ENCODE peak calls at places on chromosomes 16 and 17, in ten cellular contexts. C is lower leg skin, H is endothelial cell, G is neural progenitor cell, O is fibroblast of pulmonary artery, E is thoracic aorta, B is BJ, X is foreskin fibroblast, D is B cell, J is A549. T is an unnamed sample.

GRCh38 chr17:78241277-78242023 is 10.0 kb downstream of the TMEM235 start:
- DNase-seq in C (no peak), H (no peak), G (no peak), O (peak), E (no peak), B (no peak), X (peak), D (no peak), J (peak), T (no peak)

GRCh38 chr17:13140750-13141149 is 122.9 kb upstream of the ELAC2 start:
- DNase-seq in C (no peak), H (no peak), G (peak), O (peak), E (no peak), B (no peak), X (no peak), D (no peak), J (no peak), T (no peak)

GRCh38 chr16:1314399-1315068 is 5.1 kb downstream of the UBE2I start:
- DNase-seq in C (no peak), H (no peak), G (no peak), O (no peak), E (no peak), B (no peak), X (no peak), D (no peak), J (no peak), T (no peak)

GRCh38 chr16:46857261-46857962 is 26.4 kb upstream of the C16orf87 start:
- DNase-seq in C (no peak), H (no peak), G (peak), O (peak), E (no peak), B (no peak), X (peak), D (no peak), J (peak), T (no peak)

GRCh38 chr17:44110823-44111633 is 12.4 kb downstream of the HDAC5 start:
- DNase-seq in C (peak), H (peak), G (peak), O (peak), E (peak), B (peak), X (peak), D (peak), J (peak), T (peak)

GRCh38 chr17:37065486-37066321 is 117.0 kb downstream of the AATF start:
- DNase-seq in C (peak), H (no peak), G (no peak), O (no peak), E (no peak), B (no peak), X (no peak), D (no peak), J (no peak), T (no peak)

GRCh38 chr17:64060331-64060730 is 39.9 kb upstream of the ICAM2 start:
- DNase-seq in C (no peak), H (peak), G (no peak), O (no peak), E (no peak), B (no peak), X (no peak), D (no peak), J (no peak), T (no peak)

GRCh38 chr16:78105517-78105916 is 6.1 kb downstream of the WWOX start:
- DNase-seq in C (no peak), H (no peak), G (no peak), O (no peak), E (no peak), B (no peak), X (no peak), D (no peak), J (no peak), T (no peak)

GRCh38 chr17:2996938-2997670 is 66.3 kb downstream of the OR1D5 start:
- DNase-seq in C (no peak), H (no peak), G (no peak), O (no peak), E (no peak), B (no peak), X (no peak), D (no peak), J (no peak), T (no peak)

GRCh38 chr17:58049533-58049932 is 33.7 kb upstream of the DYNLL2 start:
- DNase-seq in C (peak), H (no peak), G (no peak), O (no peak), E (no peak), B (no peak), X (no peak), D (no peak), J (no peak), T (no peak)

GRCh38 chr17:64022631-64023063 is 2.2 kb upstream of the ICAM2 start:
- DNase-seq in C (peak), H (no peak), G (no peak), O (no peak), E (no peak), B (no peak), X (no peak), D (no peak), J (no peak), T (no peak)

GRCh38 chr17:61467416-61468262 is 15.4 kb downstream of the TBX4 start:
- DNase-seq in C (peak), H (peak), G (peak), O (peak), E (no peak), B (no peak), X (peak), D (no peak), J (peak), T (no peak)

GRCh38 chr16:86778978-86779377 is 200.6 kb downstream of the FOXL1 start:
- DNase-seq in C (peak), H (no peak), G (no peak), O (no peak), E (no peak), B (no peak), X (no peak), D (no peak), J (no peak), T (no peak)

GRCh38 chr16:78249056-78249455 is 149.6 kb downstream of the WWOX start:
- DNase-seq in C (no peak), H (peak), G (peak), O (no peak), E (no peak), B (no peak), X (no peak), D (no peak), J (peak), T (no peak)

GRCh38 chr17:27281438-27281837 is 12.5 kb upstream of the WSB1 start:
- DNase-seq in C (no peak), H (no peak), G (no peak), O (no peak), E (no peak), B (no peak), X (no peak), D (no peak), J (no peak), T (no peak)

GRCh38 chr16:17397499-17397891 is 73.3 kb downstream of the XYLT1 start:
- DNase-seq in C (no peak), H (no peak), G (no peak), O (peak), E (no peak), B (no peak), X (peak), D (no peak), J (peak), T (no peak)

GRCh38 chr16:75379911-75380847 is 53.1 kb downstream of the CFDP1 start:
- DNase-seq in C (no peak), H (no peak), G (no peak), O (no peak), E (no peak), B (no peak), X (no peak), D (peak), J (no peak), T (no peak)

GRCh38 chr16:23757116-23757515 is 2.3 kb downstream of the CHP2 start:
- DNase-seq in C (peak), H (no peak), G (no peak), O (no peak), E (no peak), B (no peak), X (no peak), D (no peak), J (no peak), T (no peak)

GRCh38 chr17:81549826-81550225 is 2.3 kb downstream of the FAAP100 start:
- DNase-seq in C (no peak), H (no peak), G (no peak), O (no peak), E (no peak), B (no peak), X (no peak), D (no peak), J (no peak), T (no peak)

GRCh38 chr16:1088295-1089170 is 7.5 kb downstream of the C1QTNF8 start:
- DNase-seq in C (no peak), H (no peak), G (no peak), O (no peak), E (no peak), B (no peak), X (no peak), D (no peak), J (no peak), T (no peak)

GRCh38 chr16:63982156-63982555 is 1139.7 kb downstream of the CDH11 start:
- DNase-seq in C (no peak), H (no peak), G (peak), O (no peak), E (no peak), B (no peak), X (no peak), D (no peak), J (no peak), T (no peak)

GRCh38 chr17:53971361-53971760 is 148.6 kb downstream of the KIF2B start:
- DNase-seq in C (no peak), H (no peak), G (no peak), O (no peak), E (no peak), B (no peak), X (no peak), D (no peak), J (no peak), T (no peak)

GRCh38 chr17:5745091-5745820 is 160.9 kb upstream of the NLRP1 start:
- DNase-seq in C (peak), H (no peak), G (no peak), O (no peak), E (no peak), B (no peak), X (no peak), D (no peak), J (no peak), T (no peak)

GRCh38 chr16:19338335-19338734 is 52.8 kb downstream of the CLEC19A start:
- DNase-seq in C (no peak), H (no peak), G (no peak), O (no peak), E (no peak), B (no peak), X (no peak), D (no peak), J (peak), T (no peak)

GRCh38 chr17:17568772-17569195 is 22.7 kb downstream of the PEMT start:
- DNase-seq in C (no peak), H (peak), G (peak), O (peak), E (no peak), B (no peak), X (peak), D (no peak), J (peak), T (peak)

GRCh38 chr16:4661661-4662060 is 31.7 kb upstream of the NUDT16L1 start:
- DNase-seq in C (no peak), H (no peak), G (no peak), O (no peak), E (no peak), B (no peak), X (no peak), D (no peak), J (no peak), T (no peak)

GRCh38 chr17:6327007-6327406 is 107.9 kb downstream of the AIPL1 start:
- DNase-seq in C (peak), H (peak), G (peak), O (no peak), E (no peak), B (no peak), X (no peak), D (no peak), J (no peak), T (no peak)

GRCh38 chr17:42182927-42183734 is 2.1 kb downstream of the HCRT start:
- DNase-seq in C (no peak), H (no peak), G (no peak), O (peak), E (no peak), B (no peak), X (peak), D (no peak), J (peak), T (no peak)

GRCh38 chr16:53692146-53692545 is 11.5 kb downstream of the RPGRIP1L start:
- DNase-seq in C (no peak), H (peak), G (peak), O (peak), E (no peak), B (no peak), X (no peak), D (no peak), J (peak), T (no peak)

GRCh38 chr16:72247821-72248253 is 75.9 kb upstream of the PMFBP1 start:
- DNase-seq in C (no peak), H (no peak), G (no peak), O (peak), E (no peak), B (peak), X (peak), D (no peak), J (no peak), T (no peak)

GRCh38 chr17:42920922-42921321 is 20.3 kb downstream of the G6PC1 start:
- DNase-seq in C (no peak), H (no peak), G (no peak), O (peak), E (no peak), B (no peak), X (no peak), D (no peak), J (no peak), T (no peak)

GRCh38 chr17:48603959-48604769 is 622 bp downstream of the HOXB6 start:
- DNase-seq in C (peak), H (no peak), G (no peak), O (no peak), E (no peak), B (no peak), X (no peak), D (no peak), J (peak), T (no peak)

GRCh38 chr17:37359682-37360188 is 16.1 kb upstream of the C17orf78 start:
- DNase-seq in C (no peak), H (no peak), G (no peak), O (no peak), E (peak), B (no peak), X (peak), D (no peak), J (no peak), T (no peak)

GRCh38 chr17:73371285-73371684 is 59.5 kb upstream of the CDC42EP4 start:
- DNase-seq in C (no peak), H (no peak), G (no peak), O (peak), E (no peak), B (peak), X (peak), D (no peak), J (no peak), T (no peak)

GRCh38 chr16:57113042-57113453 is 20.7 kb downstream of the CPNE2 start:
- DNase-seq in C (no peak), H (no peak), G (no peak), O (peak), E (no peak), B (no peak), X (no peak), D (no peak), J (no peak), T (no peak)

GRCh38 chr17:57008958-57009357 is 31.0 kb downstream of the SCPEP1 start:
- DNase-seq in C (no peak), H (no peak), G (no peak), O (no peak), E (no peak), B (no peak), X (no peak), D (no peak), J (no peak), T (no peak)

GRCh38 chr16:49348408-49349176 is 25.0 kb upstream of the C16orf78 start:
- DNase-seq in C (peak), H (no peak), G (no peak), O (no peak), E (no peak), B (no peak), X (no peak), D (no peak), J (peak), T (no peak)

GRCh38 chr17:52660692-52661091 is 502.2 kb upstream of the CA10 start:
- DNase-seq in C (no peak), H (no peak), G (no peak), O (no peak), E (no peak), B (no peak), X (no peak), D (no peak), J (no peak), T (no peak)

GRCh38 chr17:81115749-81116464 is 49.4 kb upstream of the PVALEF start:
- DNase-seq in C (no peak), H (no peak), G (no peak), O (no peak), E (no peak), B (no peak), X (no peak), D (no peak), J (no peak), T (no peak)

DNA sequence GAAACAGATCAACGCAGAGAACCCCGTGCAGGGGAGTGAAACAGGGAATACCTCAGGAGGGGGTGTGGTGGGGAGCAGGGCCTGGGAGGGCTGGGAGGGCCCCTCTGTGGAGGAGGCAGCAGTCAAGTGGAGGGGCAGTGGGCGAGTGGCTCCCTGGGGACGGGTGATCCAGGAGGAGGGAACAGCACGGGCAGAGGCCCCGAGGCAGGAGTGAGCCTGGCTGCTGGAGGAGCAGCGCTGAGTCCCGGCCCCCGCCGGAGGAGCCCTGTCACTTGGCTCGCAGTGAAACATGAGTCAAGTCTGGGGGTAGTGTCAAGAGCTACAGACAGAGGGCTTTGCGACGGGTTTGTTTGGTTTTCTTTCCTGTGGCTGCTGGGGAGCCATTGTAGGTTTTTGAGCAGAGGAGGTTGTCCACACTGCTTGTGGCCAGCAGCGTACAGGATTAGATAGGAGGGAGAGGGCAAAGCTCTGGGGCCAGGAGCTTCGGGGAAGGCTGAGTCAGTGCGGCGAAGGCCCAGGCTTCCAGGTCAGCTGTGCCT is 115.7 kb upstream of the CIBAR2 start:
- DNase-seq in C (no peak), H (no peak), G (peak), O (peak), E (no peak), B (no peak), X (peak), D (no peak), J (no peak), T (peak)
- TF ChIP-seq CTCF in C (no peak), H (no peak), G (no peak), O (peak), E (peak), B (peak), X (no peak), D (no peak), J (no peak), T (no peak)

DNA sequence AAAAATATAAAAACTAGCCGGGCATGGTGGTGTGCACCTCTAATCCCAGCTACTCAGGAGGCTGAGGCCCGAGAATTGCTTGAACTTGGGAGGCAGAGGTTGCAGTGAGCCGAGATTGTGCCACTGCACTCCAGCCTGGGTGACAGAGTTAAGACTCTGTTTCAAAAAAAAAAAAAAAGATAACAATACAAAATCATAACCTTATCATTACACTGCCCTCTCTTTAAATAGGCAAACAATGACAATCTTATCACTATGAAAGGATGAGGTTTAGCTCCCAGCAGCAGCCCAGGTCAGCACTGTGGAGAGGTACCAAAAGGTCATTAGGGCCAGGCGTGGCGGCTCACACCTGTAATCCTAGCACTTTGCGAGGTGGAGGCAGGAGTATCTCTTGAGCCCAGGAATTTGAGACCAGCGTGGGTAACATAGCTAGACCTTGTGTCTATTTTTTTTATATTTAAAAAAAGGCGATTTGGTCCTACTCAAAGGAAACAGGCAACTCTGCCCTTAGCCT is 3.5 kb upstream of the DPEP2NB start:
- DNase-seq in C (no peak), H (no peak), G (no peak), O (no peak), E (no peak), B (no peak), X (no peak), D (no peak), J (no peak), T (no peak)
- TF ChIP-seq CTCF in C (no peak), H (no peak), G (no peak), O (no peak), E (no peak), B (no peak), X (no peak), D (no peak), J (no peak), T (no peak)

GRCh38 chr17:14559720-14560119 is 258.8 kb downstream of the HS3ST3B1 start:
- DNase-seq in C (no peak), H (no peak), G (no peak), O (no peak), E (no peak), B (no peak), X (no peak), D (no peak), J (no peak), T (no peak)

GRCh38 chr17:14552311-14552710 is 251.4 kb downstream of the HS3ST3B1 start:
- DNase-seq in C (no peak), H (no peak), G (no peak), O (no peak), E (no peak), B (no peak), X (no peak), D (no peak), J (no peak), T (no peak)

GRCh38 chr17:14559220-14559619 is 258.3 kb downstream of the HS3ST3B1 start:
- DNase-seq in C (no peak), H (no peak), G (no peak), O (no peak), E (no peak), B (no peak), X (no peak), D (no peak), J (no peak), T (no peak)

GRCh38 chr17:14557482-14557881 is 256.6 kb downstream of the HS3ST3B1 start:
- DNase-seq in C (no peak), H (no peak), G (no peak), O (no peak), E (no peak), B (no peak), X (no peak), D (no peak), J (no peak), T (no peak)

GRCh38 chr17:14553847-14554246 is 253.0 kb downstream of the HS3ST3B1 start:
- DNase-seq in C (no peak), H (no peak), G (no peak), O (no peak), E (no peak), B (no peak), X (no peak), D (no peak), J (peak), T (no peak)
- TF ChIP-seq CTCF in C (no peak), H (no peak), G (peak), O (no peak), E (no peak), B (no peak), X (no peak), D (no peak), J (no peak), T (no peak)

DNA sequence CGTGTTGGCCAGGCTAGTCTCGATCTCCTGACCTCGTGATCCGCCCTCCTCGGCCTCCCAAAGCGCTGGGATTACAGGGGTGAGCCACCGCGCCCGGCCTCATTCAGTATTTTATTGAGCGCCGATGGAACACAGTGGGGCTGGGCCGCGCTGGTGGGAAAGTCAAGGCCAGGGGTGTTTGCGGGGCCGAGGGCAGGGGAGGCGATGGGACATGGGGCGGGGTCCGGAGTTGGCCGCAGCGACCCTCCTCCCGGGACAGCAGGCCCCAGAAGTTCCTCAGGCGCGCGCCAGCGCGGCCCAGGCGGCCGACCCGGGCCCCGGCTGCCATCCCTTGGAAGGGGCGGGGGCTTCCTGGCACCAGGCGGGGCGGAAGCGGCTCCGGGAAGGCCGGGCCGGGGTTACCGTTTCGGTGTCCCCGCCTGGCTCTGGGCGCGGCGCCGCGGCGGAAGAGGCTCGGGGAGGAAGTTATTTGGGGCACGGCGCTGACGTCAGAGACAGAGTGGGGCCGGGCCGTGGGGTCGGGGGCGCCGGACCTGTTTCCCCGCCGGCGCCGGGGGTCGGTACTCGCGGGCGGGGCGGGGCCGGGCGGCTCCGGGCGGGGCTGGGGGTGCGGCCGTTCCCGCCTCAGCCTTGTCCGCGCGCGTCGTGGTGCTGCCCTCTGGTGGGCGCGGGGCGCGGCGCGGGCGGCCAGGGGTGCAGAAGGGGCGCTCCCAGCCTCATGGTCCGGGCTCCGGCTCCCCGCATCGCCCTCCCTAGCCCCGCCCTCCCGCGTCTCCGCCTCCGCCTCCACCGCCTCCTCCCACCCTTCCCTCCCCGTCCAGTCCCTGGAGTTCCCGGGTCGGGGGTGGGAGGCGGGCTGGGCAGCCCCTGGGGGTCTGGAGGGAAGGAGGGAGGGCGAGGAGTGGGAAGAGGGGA is 952 bp upstream of the PRSS27 start:
- DNase-seq in C (peak), H (peak), G (peak), O (peak), E (peak), B (peak), X (peak), D (peak), J (peak), T (peak)
- TF ChIP-seq CTCF in C (no peak), H (peak), G (peak), O (no peak), E (peak), B (peak), X (peak), D (peak), J (peak), T (peak)

T was measured in mesothelial cell of epicardium.